ENCODE peak calls at places on chromosomes 6 and 20, in seven cellular contexts. One of them, this sample, is unnamed.

GRCh38 chr20:3728876-3729275 is 3.6 kb upstream of the HSPA12B start:
- DNase-seq in fibroblast of the aortic adventitia: no peak
- DNase-seq in AG04450: no peak
- DNase-seq in foreskin keratinocyte: no peak
- DNase-seq in cardiac muscle cell: no peak
- DNase-seq in fibroblast of lung: no peak
- DNase-seq in pancreas: peak; percentile 45
- DNase-seq in this sample: no peak

GRCh38 chr20:15487682-15488081 is 1085.6 kb downstream of the KIF16B start:
- DNase-seq in fibroblast of the aortic adventitia: no peak
- DNase-seq in AG04450: no peak
- DNase-seq in foreskin keratinocyte: no peak
- DNase-seq in cardiac muscle cell: no peak
- DNase-seq in fibroblast of lung: no peak
- DNase-seq in pancreas: no peak
- DNase-seq in this sample: no peak

GRCh38 chr6:75893058-75893775 is 144.2 kb downstream of the MYO6 start:
- DNase-seq in fibroblast of the aortic adventitia: peak; percentile 88
- DNase-seq in AG04450: peak; percentile 60
- DNase-seq in foreskin keratinocyte: peak; percentile 14
- DNase-seq in cardiac muscle cell: peak; percentile 89
- DNase-seq in fibroblast of lung: peak; percentile 90
- DNase-seq in pancreas: no peak
- DNase-seq in this sample: peak; percentile 85

GRCh38 chr20:33733654-33734576 is 2.1 kb downstream of the ZNF341 start:
- DNase-seq in fibroblast of the aortic adventitia: peak; percentile 81
- DNase-seq in AG04450: no peak
- DNase-seq in foreskin keratinocyte: no peak
- DNase-seq in cardiac muscle cell: peak; percentile 84
- DNase-seq in fibroblast of lung: peak; percentile 64
- DNase-seq in pancreas: no peak
- DNase-seq in this sample: peak; percentile 37

GRCh38 chr6:56087421-56087820 is 160.0 kb downstream of the COL21A1 start:
- DNase-seq in fibroblast of the aortic adventitia: peak; percentile 92
- DNase-seq in AG04450: no peak
- DNase-seq in foreskin keratinocyte: no peak
- DNase-seq in cardiac muscle cell: peak; percentile 93
- DNase-seq in fibroblast of lung: peak; percentile 73
- DNase-seq in pancreas: no peak
- DNase-seq in this sample: peak; percentile 70

GRCh38 chr6:35080016-35080680 is 61.0 kb downstream of the TCP11 start:
- DNase-seq in fibroblast of the aortic adventitia: no peak
- DNase-seq in AG04450: no peak
- DNase-seq in foreskin keratinocyte: no peak
- DNase-seq in cardiac muscle cell: no peak
- DNase-seq in fibroblast of lung: no peak
- DNase-seq in pancreas: no peak
- DNase-seq in this sample: no peak

GRCh38 chr20:32966382-32966781 is 37.9 kb downstream of the SUN5 start:
- DNase-seq in fibroblast of the aortic adventitia: no peak
- DNase-seq in AG04450: no peak
- DNase-seq in foreskin keratinocyte: no peak
- DNase-seq in cardiac muscle cell: no peak
- DNase-seq in fibroblast of lung: no peak
- DNase-seq in pancreas: peak; percentile 29
- DNase-seq in this sample: no peak

GRCh38 chr6:2081155-2082138 is 164.0 kb downstream of the GMDS start:
- DNase-seq in fibroblast of the aortic adventitia: no peak
- DNase-seq in AG04450: no peak
- DNase-seq in foreskin keratinocyte: no peak
- DNase-seq in cardiac muscle cell: no peak
- DNase-seq in fibroblast of lung: no peak
- DNase-seq in pancreas: no peak
- DNase-seq in this sample: no peak

GRCh38 chr6:117483645-117484016 is 1.2 kb downstream of the DCBLD1 start:
- DNase-seq in fibroblast of the aortic adventitia: peak; percentile 48
- DNase-seq in AG04450: no peak
- DNase-seq in foreskin keratinocyte: no peak
- DNase-seq in cardiac muscle cell: peak; percentile 54
- DNase-seq in fibroblast of lung: peak; percentile 56
- DNase-seq in pancreas: no peak
- DNase-seq in this sample: peak; percentile 23

GRCh38 chr6:169292340-169293124 is 38.9 kb upstream of the THBS2 start:
- DNase-seq in fibroblast of the aortic adventitia: peak; percentile 90
- DNase-seq in AG04450: peak; percentile 89
- DNase-seq in foreskin keratinocyte: peak; percentile 94
- DNase-seq in cardiac muscle cell: peak; percentile 87
- DNase-seq in fibroblast of lung: peak; percentile 94
- DNase-seq in pancreas: no peak
- DNase-seq in this sample: peak; percentile 76

GRCh38 chr6:27863962-27864905 is 48.0 kb downstream of the OR2B2 start:
- DNase-seq in fibroblast of the aortic adventitia: peak; percentile 17
- DNase-seq in AG04450: no peak
- DNase-seq in foreskin keratinocyte: no peak
- DNase-seq in cardiac muscle cell: peak; percentile 36
- DNase-seq in fibroblast of lung: peak; percentile 35
- DNase-seq in pancreas: no peak
- DNase-seq in this sample: peak; percentile 34

GRCh38 chr6:158332237-158332636 is 20.0 kb downstream of the TULP4 start:
- DNase-seq in fibroblast of the aortic adventitia: no peak
- DNase-seq in AG04450: no peak
- DNase-seq in foreskin keratinocyte: no peak
- DNase-seq in cardiac muscle cell: no peak
- DNase-seq in fibroblast of lung: no peak
- DNase-seq in pancreas: no peak
- DNase-seq in this sample: no peak

GRCh38 chr20:57040924-57041323 is 225.5 kb downstream of the BMP7 start:
- DNase-seq in fibroblast of the aortic adventitia: no peak
- DNase-seq in AG04450: no peak
- DNase-seq in foreskin keratinocyte: no peak
- DNase-seq in cardiac muscle cell: no peak
- DNase-seq in fibroblast of lung: peak; percentile 28
- DNase-seq in pancreas: no peak
- DNase-seq in this sample: no peak

GRCh38 chr20:61927826-61928541 is 137.7 kb downstream of the TAF4 start:
- DNase-seq in fibroblast of the aortic adventitia: no peak
- DNase-seq in AG04450: no peak
- DNase-seq in foreskin keratinocyte: no peak
- DNase-seq in cardiac muscle cell: no peak
- DNase-seq in fibroblast of lung: no peak
- DNase-seq in pancreas: peak; percentile 49
- DNase-seq in this sample: no peak

GRCh38 chr6:22929228-22929627 is 359.9 kb downstream of the HDGFL1 start:
- DNase-seq in fibroblast of the aortic adventitia: peak; percentile 5
- DNase-seq in AG04450: no peak
- DNase-seq in foreskin keratinocyte: no peak
- DNase-seq in cardiac muscle cell: peak; percentile 41
- DNase-seq in fibroblast of lung: no peak
- DNase-seq in pancreas: no peak
- DNase-seq in this sample: no peak

GRCh38 chr6:121920616-121921015 is 478.8 kb upstream of the HSF2 start:
- DNase-seq in fibroblast of the aortic adventitia: no peak
- DNase-seq in AG04450: no peak
- DNase-seq in foreskin keratinocyte: no peak
- DNase-seq in cardiac muscle cell: no peak
- DNase-seq in fibroblast of lung: no peak
- DNase-seq in pancreas: no peak
- DNase-seq in this sample: no peak

GRCh38 chr20:61263084-61263695 is 11.1 kb downstream of the CDH4 start:
- DNase-seq in fibroblast of the aortic adventitia: peak; percentile 30
- DNase-seq in AG04450: no peak
- DNase-seq in foreskin keratinocyte: no peak
- DNase-seq in cardiac muscle cell: peak; percentile 22
- DNase-seq in fibroblast of lung: peak; percentile 34
- DNase-seq in pancreas: no peak
- DNase-seq in this sample: peak; percentile 50

GRCh38 chr6:126064994-126065401 is 78.7 kb downstream of the TRMT11 start:
- DNase-seq in fibroblast of the aortic adventitia: no peak
- DNase-seq in AG04450: no peak
- DNase-seq in foreskin keratinocyte: no peak
- DNase-seq in cardiac muscle cell: peak; percentile 26
- DNase-seq in fibroblast of lung: no peak
- DNase-seq in pancreas: no peak
- DNase-seq in this sample: no peak

GRCh38 chr6:12163149-12163548 is 127.0 kb upstream of the EDN1 start:
- DNase-seq in fibroblast of the aortic adventitia: no peak
- DNase-seq in AG04450: no peak
- DNase-seq in foreskin keratinocyte: no peak
- DNase-seq in cardiac muscle cell: no peak
- DNase-seq in fibroblast of lung: no peak
- DNase-seq in pancreas: no peak
- DNase-seq in this sample: no peak
- TF ChIP-seq CTCF in fibroblast of the aortic adventitia: no peak
- TF ChIP-seq CTCF in AG04450: no peak
- TF ChIP-seq CTCF in foreskin keratinocyte: no peak
- TF ChIP-seq CTCF in cardiac muscle cell: no peak
- TF ChIP-seq CTCF in fibroblast of lung: no peak
- TF ChIP-seq CTCF in pancreas: no peak
- TF ChIP-seq CTCF in this sample: no peak

DNA sequence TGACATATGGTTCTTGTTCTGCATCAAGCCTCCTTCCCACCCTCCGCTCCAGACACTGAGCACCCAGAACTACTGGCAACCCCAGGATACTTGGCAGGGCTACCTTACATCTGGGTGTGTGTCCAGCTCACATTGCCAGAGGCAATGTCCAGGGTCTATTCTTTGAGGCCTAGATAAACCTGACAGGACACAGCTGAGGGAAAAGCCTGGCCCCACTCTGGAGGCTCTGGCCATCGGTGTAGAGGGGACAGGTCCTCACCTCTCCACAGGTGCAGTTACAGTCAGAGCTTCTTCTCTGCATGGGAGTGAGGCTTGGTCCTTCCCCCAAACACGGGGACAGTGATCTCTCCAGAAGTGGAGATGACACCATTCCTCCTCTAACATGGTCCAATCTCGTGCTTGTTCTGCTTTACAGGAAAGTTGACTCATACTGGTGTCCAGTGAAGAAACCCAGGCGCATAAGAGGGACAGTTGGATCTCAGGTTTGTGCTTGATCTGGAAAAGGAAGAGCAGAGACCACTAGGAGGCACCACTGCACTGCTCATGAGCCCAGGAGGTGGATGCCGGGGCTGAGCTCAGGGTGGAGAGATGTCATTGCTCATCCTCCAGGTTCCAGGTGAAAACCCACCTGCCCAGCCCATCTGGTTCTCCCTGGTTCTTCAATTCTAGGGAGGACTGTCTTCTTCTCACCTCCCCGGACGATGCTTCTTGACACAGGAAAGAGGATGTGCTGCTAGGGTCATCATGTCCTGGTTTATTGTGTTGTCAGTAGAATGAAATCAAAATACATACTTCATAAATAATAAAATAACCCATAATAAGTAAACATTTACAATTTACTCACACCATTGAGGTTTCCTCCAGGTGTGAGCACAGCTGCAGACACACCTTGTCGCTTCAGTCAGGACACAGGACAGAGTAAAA is 14.7 kb downstream of the HLA-F start:
- DNase-seq in fibroblast of the aortic adventitia: peak; percentile 77
- DNase-seq in AG04450: peak; percentile 15
- DNase-seq in foreskin keratinocyte: no peak
- DNase-seq in cardiac muscle cell: peak; percentile 82
- DNase-seq in fibroblast of lung: peak; percentile 65
- DNase-seq in pancreas: no peak
- DNase-seq in this sample: peak; percentile 50
- TF ChIP-seq CTCF in fibroblast of the aortic adventitia: peak; percentile 86
- TF ChIP-seq CTCF in AG04450: peak; percentile 65
- TF ChIP-seq CTCF in foreskin keratinocyte: peak; percentile 89
- TF ChIP-seq CTCF in cardiac muscle cell: peak; percentile 78
- TF ChIP-seq CTCF in fibroblast of lung: peak; percentile 79
- TF ChIP-seq CTCF in pancreas: peak; percentile 46
- TF ChIP-seq CTCF in this sample: peak; percentile 69

DNA sequence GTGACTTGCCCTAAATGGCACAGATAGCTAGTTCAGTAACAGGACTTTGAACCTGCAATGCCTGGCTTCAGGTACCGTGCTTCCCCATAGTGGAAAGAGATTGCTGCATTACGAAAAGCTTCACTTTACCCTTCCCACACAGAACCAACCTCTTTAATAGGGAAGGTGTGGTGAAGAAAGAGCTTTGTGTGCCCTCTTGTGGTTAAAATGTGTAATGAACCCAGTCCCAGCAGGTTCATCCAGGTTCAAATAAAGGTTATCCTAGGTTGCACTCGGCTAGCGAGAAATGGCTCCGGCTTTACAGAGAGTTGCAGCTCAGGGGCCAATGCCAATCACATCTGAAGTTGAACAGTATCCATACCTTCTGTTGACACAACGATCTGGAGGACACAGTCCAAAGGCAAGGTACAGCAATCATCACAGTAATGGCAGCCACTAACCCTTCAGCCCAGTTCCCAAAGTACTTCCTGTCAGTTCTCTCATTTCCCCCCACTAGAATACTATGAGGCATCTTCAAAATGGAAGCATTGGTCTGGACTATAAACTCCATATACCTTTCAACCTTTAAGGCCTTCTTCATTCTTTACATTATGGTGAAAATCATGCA is 3.0 kb downstream of the DEFB115 start:
- DNase-seq in fibroblast of the aortic adventitia: no peak
- DNase-seq in AG04450: no peak
- DNase-seq in foreskin keratinocyte: no peak
- DNase-seq in cardiac muscle cell: no peak
- DNase-seq in fibroblast of lung: no peak
- DNase-seq in pancreas: no peak
- DNase-seq in this sample: peak; percentile 43
- TF ChIP-seq CTCF in fibroblast of the aortic adventitia: no peak
- TF ChIP-seq CTCF in AG04450: no peak
- TF ChIP-seq CTCF in foreskin keratinocyte: peak; percentile 37
- TF ChIP-seq CTCF in cardiac muscle cell: no peak
- TF ChIP-seq CTCF in fibroblast of lung: no peak
- TF ChIP-seq CTCF in pancreas: peak; percentile 26
- TF ChIP-seq CTCF in this sample: peak; percentile 72

GRCh38 chr6:33248643-33248931 is 23.1 kb downstream of the VPS52 start:
- DNase-seq in fibroblast of the aortic adventitia: no peak
- DNase-seq in AG04450: no peak
- DNase-seq in foreskin keratinocyte: no peak
- DNase-seq in cardiac muscle cell: peak; percentile 61
- DNase-seq in fibroblast of lung: no peak
- DNase-seq in pancreas: no peak
- DNase-seq in this sample: peak; percentile 74
- TF ChIP-seq CTCF in fibroblast of the aortic adventitia: no peak
- TF ChIP-seq CTCF in AG04450: no peak
- TF ChIP-seq CTCF in foreskin keratinocyte: no peak
- TF ChIP-seq CTCF in cardiac muscle cell: no peak
- TF ChIP-seq CTCF in fibroblast of lung: no peak
- TF ChIP-seq CTCF in pancreas: no peak
- TF ChIP-seq CTCF in this sample: peak; percentile 39

GRCh38 chr20:46023148-46023484 is 5.9 kb upstream of the SLC12A5 start:
- DNase-seq in fibroblast of the aortic adventitia: no peak
- DNase-seq in AG04450: no peak
- DNase-seq in foreskin keratinocyte: no peak
- DNase-seq in cardiac muscle cell: no peak
- DNase-seq in fibroblast of lung: no peak
- DNase-seq in pancreas: no peak
- DNase-seq in this sample: no peak
- TF ChIP-seq CTCF in fibroblast of the aortic adventitia: no peak
- TF ChIP-seq CTCF in AG04450: no peak
- TF ChIP-seq CTCF in foreskin keratinocyte: no peak
- TF ChIP-seq CTCF in cardiac muscle cell: no peak
- TF ChIP-seq CTCF in fibroblast of lung: no peak
- TF ChIP-seq CTCF in pancreas: no peak
- TF ChIP-seq CTCF in this sample: no peak